ENCODE peak calls at places on chromosome 9, in nine cellular contexts. Q is stomach, F is GM23338, I is spleen, D is SK-N-SH, K is Panc1, J is SK-N-MC, W is HepG2, R is prostate gland. E is an unnamed sample.

GRCh38 chr9:79287881-79288280 is 283.9 kb upstream of the TLE4 start:
- DNase-seq in I (no peak), J (no peak), K (no peak), R (no peak), Q (no peak), W (no peak), D (no peak), F (no peak), E (no peak)

GRCh38 chr9:134959126-134959970 is 41.6 kb upstream of the FCN1 start:
- DNase-seq in R (no peak), W (no peak), F (no peak), J (no peak), D (no peak), Q (no peak), I (peak), K (no peak), E (no peak)

GRCh38 chr9:74985041-74985440 is 32.3 kb upstream of the C9orf40 start:
- DNase-seq in R (no peak), K (no peak), F (no peak), I (no peak), J (no peak), D (no peak), W (no peak), Q (no peak), E (no peak)

GRCh38 chr9:114539718-114540410 is 34.6 kb upstream of the WHRN start:
- DNase-seq in K (no peak), R (no peak), F (peak), J (no peak), I (no peak), W (no peak), Q (no peak), D (no peak), E (no peak)

GRCh38 chr9:113633782-113634596 is 170.5 kb downstream of the RGS3 start:
- DNase-seq in W (peak), D (no peak), F (no peak), I (peak), K (no peak), J (no peak), R (no peak), Q (no peak), E (no peak)

GRCh38 chr9:137313956-137314560 is 12.0 kb upstream of the NRARP start:
- DNase-seq in I (peak), F (no peak), W (no peak), J (no peak), D (peak), K (no peak), R (no peak), Q (peak), E (no peak)

GRCh38 chr9:134452728-134453127 is 126.5 kb downstream of the RXRA start:
- DNase-seq in D (no peak), F (no peak), I (no peak), R (no peak), Q (no peak), W (no peak), K (no peak), J (no peak), E (no peak)

GRCh38 chr9:106177216-106177615 is 482.9 kb downstream of the TMEM38B start:
- DNase-seq in R (no peak), K (no peak), J (no peak), I (no peak), D (no peak), W (no peak), Q (no peak), F (no peak), E (no peak)

GRCh38 chr9:72931437-72931836 is 21.4 kb downstream of the ALDH1A1 start:
- DNase-seq in Q (no peak), J (no peak), W (no peak), K (no peak), D (no peak), R (no peak), I (no peak), F (no peak), E (no peak)

GRCh38 chr9:31608413-31608812 is 776.0 kb upstream of the ACO1 start:
- DNase-seq in Q (no peak), F (no peak), R (no peak), D (no peak), J (no peak), K (no peak), I (no peak), W (no peak), E (no peak)

GRCh38 chr9:81032831-81033230 is 656.5 kb downstream of the TLE1 start:
- DNase-seq in D (no peak), F (no peak), W (no peak), R (no peak), K (no peak), Q (no peak), J (no peak), I (no peak), E (no peak)

GRCh38 chr9:75699625-75700251 is 190.7 kb upstream of the PCSK5 start:
- DNase-seq in K (no peak), W (no peak), D (no peak), J (no peak), I (no peak), Q (no peak), F (no peak), R (no peak), E (no peak)

GRCh38 chr9:116490321-116490720 is 196.8 kb upstream of the TRIM32 start:
- DNase-seq in J (no peak), K (no peak), Q (no peak), F (no peak), W (no peak), I (no peak), D (no peak), R (no peak), E (no peak)

GRCh38 chr9:84513981-84514380 is 155.5 kb upstream of the NTRK2 start:
- DNase-seq in Q (no peak), J (no peak), R (no peak), K (no peak), W (no peak), F (no peak), I (no peak), D (no peak), E (no peak)

GRCh38 chr9:92295827-92296258 is 2.3 kb upstream of the IARS1 start:
- DNase-seq in R (peak), F (peak), Q (no peak), K (no peak), J (no peak), D (no peak), I (no peak), W (no peak), E (no peak)

GRCh38 chr9:107738789-107739188 is 249.2 kb upstream of the KLF4 start:
- DNase-seq in W (no peak), F (no peak), K (no peak), R (no peak), D (no peak), J (no peak), Q (no peak), I (no peak), E (no peak)

GRCh38 chr9:21995652-21996275 is 1.2 kb downstream of the CDKN2B-AS1 start:
- DNase-seq in I (peak), Q (peak), J (no peak), K (no peak), R (no peak), D (peak), F (peak), W (no peak), E (no peak)

GRCh38 chr9:137318976-137319375 is 16.9 kb upstream of the NRARP start:
- DNase-seq in I (peak), Q (peak), J (no peak), K (no peak), W (no peak), F (peak), R (no peak), D (peak), E (no peak)

GRCh38 chr9:38707885-38708640 is 11.9 kb downstream of the FAM240B start:
- DNase-seq in I (no peak), F (peak), Q (no peak), J (no peak), R (no peak), K (no peak), W (no peak), D (no peak), E (no peak)

GRCh38 chr9:98797491-98797890 is 1.1 kb upstream of the ANKS6 start:
- DNase-seq in J (no peak), F (no peak), Q (no peak), K (no peak), I (no peak), R (no peak), D (no peak), W (no peak), E (no peak)

GRCh38 chr9:134734270-134734669 is 92.7 kb downstream of the COL5A1 start:
- DNase-seq in R (no peak), I (no peak), K (no peak), D (peak), W (peak), J (no peak), F (no peak), Q (no peak), E (no peak)

GRCh38 chr9:37180138-37180537 is 59.8 kb downstream of the ZCCHC7 start:
- DNase-seq in R (no peak), K (no peak), W (no peak), Q (no peak), I (no peak), J (no peak), F (no peak), D (no peak), E (no peak)

GRCh38 chr9:107707915-107708441 is 218.4 kb upstream of the KLF4 start:
- DNase-seq in W (no peak), Q (no peak), F (no peak), D (no peak), R (no peak), K (no peak), J (no peak), I (no peak), E (no peak)

GRCh38 chr9:116504081-116504480 is 183.0 kb upstream of the TRIM32 start:
- DNase-seq in J (no peak), R (no peak), I (no peak), K (no peak), Q (no peak), W (no peak), D (no peak), F (no peak), E (no peak)

GRCh38 chr9:85401998-85402397 is 339.8 kb downstream of the AGTPBP1 start:
- DNase-seq in F (no peak), J (no peak), D (peak), Q (no peak), R (peak), I (no peak), W (no peak), K (no peak), E (no peak)

GRCh38 chr9:6552033-6552737 is 93.3 kb downstream of the GLDC start:
- DNase-seq in R (no peak), I (no peak), Q (no peak), K (no peak), J (no peak), W (peak), D (peak), F (peak), E (no peak)

GRCh38 chr9:4433379-4433778 is 56.9 kb upstream of the SLC1A1 start:
- DNase-seq in W (no peak), D (no peak), I (no peak), J (no peak), Q (no peak), K (no peak), R (no peak), F (no peak), E (no peak)
- TF ChIP-seq POLR2AphosphoS5 in W (no peak), D (no peak), I (no peak), J (no peak), Q (no peak), K (no peak), R (no peak), F (no peak), E (no peak)

GRCh38 chr9:91100878-91101450 is 260.8 kb downstream of the AUH start:
- DNase-seq in F (no peak), R (no peak), K (no peak), I (no peak), W (peak), J (no peak), D (no peak), Q (no peak), E (no peak)

GRCh38 chr9:91098203-91098602 is 263.5 kb downstream of the AUH start:
- DNase-seq in K (no peak), J (no peak), D (no peak), R (no peak), F (no peak), I (no peak), W (no peak), Q (no peak), E (peak)

GRCh38 chr9:91099471-91099870 is 262.2 kb downstream of the AUH start:
- DNase-seq in D (no peak), R (no peak), I (no peak), K (no peak), Q (no peak), F (no peak), W (no peak), J (no peak), E (no peak)

GRCh38 chr9:91101598-91102168 is 260.0 kb downstream of the AUH start:
- DNase-seq in J (no peak), R (no peak), F (peak), K (no peak), I (peak), D (no peak), W (no peak), Q (peak), E (no peak)

GRCh38 chr9:91102269-91102668 is 259.4 kb downstream of the AUH start:
- DNase-seq in I (no peak), F (no peak), D (no peak), W (no peak), R (no peak), Q (no peak), K (no peak), J (no peak), E (no peak)
- H3K27ac ChIP-seq in I (no peak), F (no peak), D (no peak), W (peak), R (no peak), Q (no peak), K (no peak), J (no peak), E (no peak)

DNA sequence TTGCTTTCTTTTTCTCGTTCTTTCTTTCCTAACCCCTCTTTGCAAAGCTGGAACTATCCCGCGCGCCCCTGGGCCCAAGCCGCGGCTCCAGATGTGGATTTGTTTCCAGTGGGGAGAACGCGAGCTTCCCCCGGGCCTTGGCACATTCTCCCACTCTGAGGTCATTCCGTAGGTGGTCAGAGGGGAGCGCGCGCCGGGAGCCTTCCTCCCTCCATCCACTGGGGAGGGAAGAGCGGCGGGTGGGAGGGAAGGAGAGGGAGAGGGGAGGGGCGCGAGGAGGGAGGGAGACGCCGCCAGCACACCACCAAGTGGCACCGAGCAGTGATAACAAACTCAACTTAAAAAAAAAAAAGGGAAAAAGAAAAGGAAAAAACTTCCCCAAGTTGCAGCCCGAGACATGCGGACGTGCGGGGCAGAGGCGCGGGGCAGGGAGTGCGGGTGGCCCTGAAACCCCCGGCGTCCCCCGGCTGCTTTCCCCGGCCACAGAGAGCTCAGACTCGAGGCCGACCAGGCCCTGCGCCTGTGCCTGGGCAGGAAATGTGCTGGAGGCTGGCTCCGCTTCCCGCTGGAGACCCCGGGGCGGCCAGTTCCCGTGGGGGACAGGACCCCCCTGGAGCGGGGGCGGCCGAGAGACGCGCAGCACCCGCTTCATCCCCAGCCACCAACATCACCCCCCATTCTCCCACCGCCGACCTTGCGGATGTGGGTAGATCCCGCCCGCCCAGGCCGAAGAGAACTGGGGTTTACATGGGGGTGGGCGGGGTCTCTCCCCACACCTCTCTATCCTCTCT is 3.1 kb downstream of the IER5L start:
- DNase-seq in Q (peak), I (peak), J (no peak), F (peak), W (peak), R (peak), K (no peak), D (peak), E (no peak)
- TF ChIP-seq POLR2AphosphoS5 in Q (peak), I (peak), J (no peak), F (no peak), W (peak), R (peak), K (no peak), D (peak), E (no peak)

GRCh38 chr9:136093331-136093986 is 1.6 kb downstream of the NACC2 start:
- DNase-seq in Q (peak), I (no peak), D (peak), F (no peak), J (no peak), K (no peak), W (no peak), R (no peak), E (no peak)

GRCh38 chr9:136090768-136091581 is 4.1 kb downstream of the NACC2 start:
- DNase-seq in D (peak), R (no peak), I (peak), K (no peak), W (no peak), F (no peak), Q (no peak), J (no peak), E (no peak)

GRCh38 chr9:136091582-136092352 is 3.3 kb downstream of the NACC2 start:
- DNase-seq in F (no peak), Q (no peak), D (no peak), W (no peak), J (no peak), I (no peak), K (no peak), R (no peak), E (no peak)

GRCh38 chr9:136092741-136093140 is 2.3 kb downstream of the NACC2 start:
- DNase-seq in Q (no peak), D (no peak), J (no peak), I (no peak), F (no peak), K (no peak), W (no peak), R (no peak), E (no peak)

DNA sequence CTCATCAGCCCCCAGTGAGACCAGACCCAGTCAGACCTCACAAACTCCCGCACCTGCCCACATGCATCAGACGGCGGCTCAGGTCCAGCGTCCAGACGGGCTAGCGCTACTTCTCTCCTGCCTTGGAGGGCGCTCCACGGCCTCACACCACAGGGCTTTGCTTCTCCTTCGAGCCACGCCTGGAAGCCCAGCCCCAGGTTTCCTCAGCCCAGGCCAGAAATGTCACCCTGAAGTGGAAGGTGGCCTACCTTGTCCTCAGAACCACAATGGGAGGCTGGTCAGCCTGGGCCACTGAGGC is 2.8 kb downstream of the NACC2 start:
- DNase-seq in I (no peak), R (no peak), D (no peak), F (no peak), W (no peak), Q (no peak), J (no peak), K (no peak), E (no peak)
- H3K27ac ChIP-seq in I (peak), R (peak), D (no peak), F (no peak), W (no peak), Q (peak), J (peak), K (peak), E (peak)

GRCh38 chr9:96183751-96184150 is 118.2 kb downstream of the HSD17B3 start:
- DNase-seq in W (no peak), R (no peak), Q (no peak), I (no peak), F (no peak), D (no peak), K (no peak), J (no peak), E (no peak)

GRCh38 chr9:96185518-96186156 is 116.3 kb downstream of the HSD17B3 start:
- DNase-seq in F (no peak), K (no peak), W (no peak), Q (peak), I (no peak), D (no peak), R (no peak), J (no peak), E (no peak)

GRCh38 chr9:96189995-96190394 is 112.0 kb downstream of the HSD17B3 start:
- DNase-seq in I (no peak), K (no peak), W (no peak), F (no peak), R (no peak), J (no peak), Q (no peak), D (no peak), E (no peak)

GRCh38 chr9:96187108-96187695 is 114.8 kb downstream of the HSD17B3 start:
- DNase-seq in F (peak), J (no peak), I (no peak), D (no peak), Q (peak), K (no peak), R (peak), W (no peak), E (no peak)

GRCh38 chr9:96186601-96187011 is 115.4 kb downstream of the HSD17B3 start:
- DNase-seq in W (no peak), R (peak), J (no peak), D (no peak), Q (peak), I (no peak), K (no peak), F (peak), E (no peak)
- TF ChIP-seq POLR2AphosphoS5 in W (no peak), R (peak), J (no peak), D (no peak), Q (peak), I (no peak), K (no peak), F (no peak), E (no peak)

GRCh38 chr9:122642226-122642625 is 15.2 kb downstream of the OR1B1 start:
- DNase-seq in I (no peak), D (no peak), W (no peak), Q (no peak), F (no peak), J (no peak), R (no peak), K (no peak), E (no peak)
- H3K27ac ChIP-seq in I (no peak), D (no peak), W (no peak), Q (no peak), F (no peak), J (no peak), R (no peak), K (no peak), E (no peak)

DNA sequence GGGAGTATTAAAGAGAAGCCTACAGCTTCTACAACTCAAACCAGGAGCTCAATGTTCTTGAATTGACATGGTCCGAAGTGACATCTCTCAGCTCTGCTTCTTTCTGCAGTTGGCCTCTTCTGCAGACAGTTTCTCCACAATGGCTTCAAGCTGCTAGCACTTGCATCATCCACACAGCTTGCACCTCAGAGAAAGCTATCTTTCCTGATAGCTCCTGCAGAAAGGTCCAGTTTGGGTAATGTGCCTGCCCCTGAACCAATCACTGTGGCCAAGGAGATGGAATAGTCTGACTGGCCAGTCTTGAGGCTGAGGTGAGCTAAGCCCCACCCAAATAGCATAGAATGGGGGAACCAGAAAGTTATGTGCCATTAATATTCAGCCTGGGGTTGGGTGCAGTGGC is 95.8 kb upstream of the ABCA1 start:
- DNase-seq in F (no peak), W (no peak), J (no peak), R (no peak), D (no peak), K (no peak), I (no peak), Q (no peak), E (no peak)
- TF ChIP-seq POLR2AphosphoS5 in F (no peak), W (no peak), J (no peak), R (no peak), D (no peak), K (no peak), I (no peak), Q (no peak), E (no peak)

GRCh38 chr9:26995815-26996214 is 9.7 kb downstream of the LRRC19 start:
- DNase-seq in W (no peak), Q (no peak), K (no peak), F (no peak), I (no peak), R (no peak), D (no peak), J (no peak), E (no peak)
- H3K27ac ChIP-seq in W (no peak), Q (no peak), K (no peak), F (no peak), I (no peak), R (no peak), D (no peak), J (no peak), E (no peak)

DNA sequence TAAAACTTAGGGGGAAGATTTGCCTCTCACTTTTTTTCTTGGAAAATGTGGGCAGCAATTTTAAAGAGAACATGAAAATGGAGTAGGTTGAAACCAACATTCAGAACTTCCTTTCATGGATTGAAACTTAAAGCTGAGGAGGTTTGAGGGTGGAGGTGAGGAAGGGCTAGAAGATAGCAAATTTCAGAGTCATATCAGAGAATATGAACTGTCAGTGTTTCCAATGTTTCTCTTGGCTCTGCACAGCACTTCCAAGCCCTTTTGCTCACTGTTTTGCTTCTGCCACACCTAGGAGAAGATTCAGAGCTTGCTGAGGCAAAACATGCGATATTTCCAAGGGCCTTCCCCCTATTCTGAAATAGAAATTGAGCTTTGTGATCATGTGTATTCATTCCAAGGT is 281.0 kb downstream of the AOPEP start:
- DNase-seq in I (no peak), W (no peak), K (no peak), J (no peak), D (no peak), Q (no peak), F (no peak), R (no peak), E (no peak)
- TF ChIP-seq POLR2AphosphoS5 in I (no peak), W (no peak), K (no peak), J (no peak), D (no peak), Q (no peak), F (no peak), R (no peak), E (no peak)